ENCODE peak calls at places on chromosome X, in five cellular contexts. One of them, this sample, is unnamed.

GRCh38 chrX:25021132-25021498 is 5.3 kb upstream of the ARX start:
- DNase-seq in stimulated activated CD4-positive, alpha-beta T cell treated with anti-CD3 and anti-CD28 coated beads, Interleukin-2, amount 100 ng/mL, for 48 hours: no peak
- DNase-seq in NCI-H460: no peak
- DNase-seq in GDM1: no peak
- DNase-seq in globus pallidus: no peak
- DNase-seq in this sample: no peak

GRCh38 chrX:31092476-31092875 is 20.6 kb upstream of the FTHL17 start:
- DNase-seq in stimulated activated CD4-positive, alpha-beta T cell treated with anti-CD3 and anti-CD28 coated beads, Interleukin-2, amount 100 ng/mL, for 48 hours: no peak
- DNase-seq in NCI-H460: no peak
- DNase-seq in GDM1: no peak
- DNase-seq in globus pallidus: no peak
- DNase-seq in this sample: no peak

GRCh38 chrX:18353931-18354368 is 538 bp downstream of the SCML2 start:
- DNase-seq in stimulated activated CD4-positive, alpha-beta T cell treated with anti-CD3 and anti-CD28 coated beads, Interleukin-2, amount 100 ng/mL, for 48 hours: peak; percentile 10
- DNase-seq in NCI-H460: no peak
- DNase-seq in GDM1: peak; percentile 6
- DNase-seq in globus pallidus: no peak
- DNase-seq in this sample: no peak

GRCh38 chrX:110965409-110965808 is 130.6 kb upstream of the PAK3 start:
- DNase-seq in stimulated activated CD4-positive, alpha-beta T cell treated with anti-CD3 and anti-CD28 coated beads, Interleukin-2, amount 100 ng/mL, for 48 hours: no peak
- DNase-seq in NCI-H460: no peak
- DNase-seq in GDM1: no peak
- DNase-seq in globus pallidus: no peak
- DNase-seq in this sample: no peak

GRCh38 chrX:22746081-22746480 is 253.7 kb upstream of the DDX53 start:
- DNase-seq in stimulated activated CD4-positive, alpha-beta T cell treated with anti-CD3 and anti-CD28 coated beads, Interleukin-2, amount 100 ng/mL, for 48 hours: no peak
- DNase-seq in NCI-H460: no peak
- DNase-seq in GDM1: no peak
- DNase-seq in globus pallidus: no peak
- DNase-seq in this sample: no peak

GRCh38 chrX:129791961-129792570 is 12.3 kb downstream of the SASH3 start:
- DNase-seq in stimulated activated CD4-positive, alpha-beta T cell treated with anti-CD3 and anti-CD28 coated beads, Interleukin-2, amount 100 ng/mL, for 48 hours: no peak
- DNase-seq in NCI-H460: no peak
- DNase-seq in GDM1: no peak
- DNase-seq in globus pallidus: no peak
- DNase-seq in this sample: no peak

GRCh38 chrX:137573356-137574101 is 7.6 kb downstream of the ZIC3 start:
- DNase-seq in stimulated activated CD4-positive, alpha-beta T cell treated with anti-CD3 and anti-CD28 coated beads, Interleukin-2, amount 100 ng/mL, for 48 hours: no peak
- DNase-seq in NCI-H460: no peak
- DNase-seq in GDM1: no peak
- DNase-seq in globus pallidus: no peak
- DNase-seq in this sample: no peak

GRCh38 chrX:9464435-9465371 is at the start of gene TBL1X:
- DNase-seq in stimulated activated CD4-positive, alpha-beta T cell treated with anti-CD3 and anti-CD28 coated beads, Interleukin-2, amount 100 ng/mL, for 48 hours: peak; percentile 41
- DNase-seq in NCI-H460: peak; percentile 64
- DNase-seq in GDM1: peak; percentile 19
- DNase-seq in globus pallidus: peak; percentile 46
- DNase-seq in this sample: peak; percentile 19

GRCh38 chrX:109840585-109840984 is 107.5 kb upstream of the ACSL4 start:
- DNase-seq in stimulated activated CD4-positive, alpha-beta T cell treated with anti-CD3 and anti-CD28 coated beads, Interleukin-2, amount 100 ng/mL, for 48 hours: no peak
- DNase-seq in NCI-H460: peak; percentile 53
- DNase-seq in GDM1: peak; percentile 75
- DNase-seq in globus pallidus: peak; percentile 33
- DNase-seq in this sample: peak; percentile 68

GRCh38 chrX:113390531-113390930 is 549.9 kb upstream of the AMOT start:
- DNase-seq in stimulated activated CD4-positive, alpha-beta T cell treated with anti-CD3 and anti-CD28 coated beads, Interleukin-2, amount 100 ng/mL, for 48 hours: no peak
- DNase-seq in NCI-H460: no peak
- DNase-seq in GDM1: no peak
- DNase-seq in globus pallidus: no peak
- DNase-seq in this sample: no peak

GRCh38 chrX:140439455-140439854 is 65.4 kb downstream of the SOX3 start:
- DNase-seq in stimulated activated CD4-positive, alpha-beta T cell treated with anti-CD3 and anti-CD28 coated beads, Interleukin-2, amount 100 ng/mL, for 48 hours: no peak
- DNase-seq in NCI-H460: no peak
- DNase-seq in GDM1: no peak
- DNase-seq in globus pallidus: no peak
- DNase-seq in this sample: no peak

GRCh38 chrX:139881572-139881971 is 51.3 kb downstream of the ATP11C start:
- DNase-seq in stimulated activated CD4-positive, alpha-beta T cell treated with anti-CD3 and anti-CD28 coated beads, Interleukin-2, amount 100 ng/mL, for 48 hours: no peak
- DNase-seq in NCI-H460: no peak
- DNase-seq in GDM1: no peak
- DNase-seq in globus pallidus: no peak
- DNase-seq in this sample: no peak

GRCh38 chrX:40854242-40854641 is 118.9 kb upstream of the MED14 start:
- DNase-seq in stimulated activated CD4-positive, alpha-beta T cell treated with anti-CD3 and anti-CD28 coated beads, Interleukin-2, amount 100 ng/mL, for 48 hours: no peak
- DNase-seq in NCI-H460: no peak
- DNase-seq in GDM1: no peak
- DNase-seq in globus pallidus: no peak
- DNase-seq in this sample: no peak